ENCODE peak calls at places on chromosomes 12 and 14, in seven cellular contexts. Q, W, O, F, G, J and A are unnamed samples.

GRCh38 chr12:26787125-26787495 is 45.9 kb downstream of the ITPR2 start:
- DNase-seq in F (no peak), O (no peak), Q (no peak), G (peak), W (no peak), J (no peak), A (peak)

GRCh38 chr14:79661762-79662161 is 549.5 kb downstream of the DIO2 start:
- DNase-seq in W (no peak), Q (no peak), G (no peak), F (no peak), O (no peak), J (no peak), A (peak)

GRCh38 chr14:92039073-92039719 is 663 bp downstream of the TRIP11 start:
- DNase-seq in W (no peak), F (no peak), O (peak), Q (no peak), J (peak), G (peak), A (peak)

GRCh38 chr14:102363182-102363952 is 626 bp downstream of the TECPR2 start:
- DNase-seq in J (peak), W (no peak), O (no peak), F (peak), Q (peak), G (peak), A (peak)

GRCh38 chr12:64757778-64758177 is 1.4 kb downstream of the GNS start:
- DNase-seq in W (no peak), G (no peak), F (no peak), Q (no peak), J (no peak), O (no peak), A (no peak)

GRCh38 chr12:9367201-9367600 is 159.0 kb upstream of the PZP start:
- DNase-seq in W (no peak), F (no peak), J (no peak), O (no peak), Q (no peak), G (no peak), A (no peak)

GRCh38 chr12:46786774-46787173 is 39.0 kb downstream of the SLC38A4 start:
- DNase-seq in F (no peak), G (no peak), J (no peak), W (no peak), O (peak), Q (no peak), A (no peak)

GRCh38 chr12:113846275-113846674 is 119.8 kb downstream of the RBM19 start:
- DNase-seq in J (no peak), Q (no peak), G (no peak), F (no peak), W (no peak), O (no peak), A (no peak)

GRCh38 chr14:63457498-63457897 is 85.7 kb downstream of the PPP2R5E start:
- DNase-seq in G (no peak), F (no peak), W (no peak), J (no peak), O (no peak), Q (no peak), A (no peak)

GRCh38 chr14:101328412-101329149 is 232.7 kb upstream of the DIO3 start:
- DNase-seq in J (no peak), W (no peak), G (no peak), F (no peak), Q (no peak), O (no peak), A (no peak)

GRCh38 chr12:102955926-102956737 is 1.3 kb upstream of the ASCL1 start:
- DNase-seq in O (no peak), W (no peak), Q (no peak), G (no peak), J (no peak), F (no peak), A (peak)

GRCh38 chr12:105921872-105922669 is 216.7 kb downstream of the NUAK1 start:
- DNase-seq in Q (peak), J (no peak), O (no peak), W (no peak), G (peak), F (no peak), A (no peak)

GRCh38 chr14:61672796-61673195 is 22.5 kb upstream of the HIF1A start:
- DNase-seq in Q (no peak), G (no peak), O (no peak), J (no peak), F (no peak), W (no peak), A (no peak)

GRCh38 chr12:30796508-30796780 is 41.7 kb upstream of the CAPRIN2 start:
- DNase-seq in J (no peak), O (no peak), G (peak), Q (no peak), W (no peak), F (no peak), A (no peak)

GRCh38 chr14:65864993-65865392 is 452.5 kb downstream of the FUT8 start:
- DNase-seq in F (no peak), G (no peak), Q (no peak), J (no peak), O (no peak), W (no peak), A (no peak)

GRCh38 chr12:122182887-122183587 is at the start of gene LRRC43:
- DNase-seq in O (no peak), F (peak), G (no peak), Q (no peak), J (no peak), W (no peak), A (peak)

GRCh38 chr12:54273981-54274380 is 5.9 kb downstream of the CBX5 start:
- DNase-seq in F (no peak), G (no peak), W (no peak), J (no peak), O (no peak), Q (no peak), A (no peak)

GRCh38 chr12:120801146-120801545 is 75.5 kb downstream of the ACADS start:
- DNase-seq in F (no peak), Q (no peak), G (no peak), O (no peak), J (no peak), W (no peak), A (no peak)

GRCh38 chr14:105156414-105157375 is 11.9 kb downstream of the JAG2 start:
- DNase-seq in F (peak), O (no peak), W (no peak), G (no peak), Q (no peak), J (no peak), A (no peak)

GRCh38 chr14:73188501-73188903 is 48.8 kb upstream of the PAPLN start:
- DNase-seq in W (no peak), F (no peak), O (peak), Q (no peak), G (peak), J (no peak), A (peak)

GRCh38 chr12:84976133-84976532 is 59.9 kb downstream of the TSPAN19 start:
- DNase-seq in W (no peak), G (no peak), O (no peak), F (no peak), Q (no peak), J (no peak), A (no peak)

GRCh38 chr14:85686908-85687307 is 157.0 kb downstream of the FLRT2 start:
- DNase-seq in G (no peak), O (no peak), F (no peak), Q (no peak), J (no peak), W (no peak), A (no peak)

GRCh38 chr14:32077081-32078029 is at the start of gene ARHGAP5:
- DNase-seq in F (peak), W (peak), G (peak), J (peak), O (no peak), Q (no peak), A (no peak)

GRCh38 chr14:60165547-60165876 is 314 bp upstream of the DHRS7 start:
- DNase-seq in O (no peak), Q (no peak), G (no peak), F (no peak), W (no peak), J (no peak), A (no peak)

GRCh38 chr12:40382217-40382616 is 157.4 kb downstream of the LRRK2 start:
- DNase-seq in W (no peak), G (no peak), J (no peak), Q (no peak), O (no peak), F (no peak), A (peak)

GRCh38 chr12:1533205-1533601 is 61.2 kb downstream of the FBXL14 start:
- DNase-seq in W (no peak), Q (no peak), F (no peak), G (peak), J (no peak), O (no peak), A (no peak)

GRCh38 chr12:15256760-15257159 is 35.5 kb upstream of the RERG start:
- DNase-seq in W (no peak), G (no peak), F (no peak), J (no peak), O (no peak), Q (no peak), A (no peak)

GRCh38 chr14:105196228-105196960 is 15.3 kb upstream of the NUDT14 start:
- DNase-seq in G (no peak), O (no peak), W (no peak), F (no peak), Q (peak), J (no peak), A (no peak)

GRCh38 chr14:100106260-100106659 is 41.0 kb downstream of the EVL start:
- DNase-seq in O (no peak), Q (no peak), W (no peak), F (no peak), G (no peak), J (no peak), A (no peak)

GRCh38 chr12:25382311-25383106 is 131.8 kb upstream of the KRAS start:
- DNase-seq in G (no peak), F (no peak), J (no peak), O (no peak), Q (no peak), W (no peak), A (no peak)